ENCODE peak calls at places on chromosomes 1 and 21, in five cellular contexts. T is colonic mucosa, J is cardiac muscle cell, I is heart right ventricle, M is tibial nerve. E is an unnamed sample. For H3K27me3, the result is how much of the 10 kb centered on the place peaks cover.

GRCh38 chr1:23577056-23577985 is 18.0 kb upstream of the ID3 start:
- DNase-seq in T (no peak), J (peak), I (no peak), M (no peak), E (no peak)

GRCh38 chr1:223513309-223513708 is 120.1 kb downstream of the CCDC185 start:
- DNase-seq in T (no peak), J (no peak), I (no peak), M (no peak), E (no peak)

GRCh38 chr1:110436635-110437034 is 14.3 kb upstream of the PROK1 start:
- DNase-seq in T (no peak), J (peak), I (no peak), M (no peak), E (no peak)

GRCh38 chr1:75233302-75233929 is 99.2 kb downstream of the LHX8 start:
- DNase-seq in T (no peak), J (peak), I (no peak), M (no peak), E (no peak)

GRCh38 chr21:22374218-22374969 is 1376.2 kb downstream of the NCAM2 start:
- DNase-seq in T (no peak), J (no peak), I (no peak), M (no peak), E (no peak)

GRCh38 chr1:31588751-31589515 is 12.6 kb downstream of the TINAGL1 start:
- DNase-seq in T (peak), J (peak), I (peak), M (no peak), E (no peak)

GRCh38 chr1:7606096-7606495 is 165.0 kb upstream of the VAMP3 start:
- DNase-seq in T (no peak), J (no peak), I (no peak), M (no peak), E (no peak)

GRCh38 chr21:27277122-27277521 is 310.2 kb upstream of the ADAMTS5 start:
- DNase-seq in T (no peak), J (peak), I (no peak), M (no peak), E (no peak)

GRCh38 chr1:224287714-224288113 is 42.3 kb downstream of the NVL start:
- DNase-seq in T (no peak), J (no peak), I (no peak), M (no peak), E (no peak)

GRCh38 chr1:204968946-204969345 is 74.1 kb upstream of the CNTN2 start:
- DNase-seq in T (no peak), J (no peak), I (no peak), M (no peak), E (no peak)

GRCh38 chr21:45724345-45724961 is 80.9 kb downstream of the PCBP3 start:
- DNase-seq in T (no peak), J (no peak), I (peak), M (no peak), E (no peak)

GRCh38 chr1:212669102-212669501 is 30.5 kb downstream of the BATF3 start:
- DNase-seq in T (no peak), J (peak), I (no peak), M (no peak), E (no peak)

GRCh38 chr1:30452925-30453324 is 270.5 kb downstream of the MATN1 start:
- DNase-seq in T (peak), J (no peak), I (no peak), M (no peak), E (no peak)

GRCh38 chr1:32741417-32742131 is 39.0 kb upstream of the SYNC start:
- DNase-seq in T (peak), J (no peak), I (peak), M (no peak), E (no peak)

GRCh38 chr1:35600593-35600992 is 27.5 kb downstream of the TFAP2E start:
- DNase-seq in T (no peak), J (no peak), I (no peak), M (no peak), E (no peak)

GRCh38 chr1:81920245-81920740 is 119.6 kb downstream of the ADGRL2 start:
- DNase-seq in T (no peak), J (peak), I (peak), M (no peak), E (no peak)

GRCh38 chr1:84603941-84604830 is 29.9 kb upstream of the CTBS start:
- DNase-seq in T (no peak), J (peak), I (peak), M (no peak), E (peak)

GRCh38 chr1:19423130-19423529 is 62.2 kb downstream of the CAPZB start:
- DNase-seq in T (no peak), J (no peak), I (no peak), M (no peak), E (no peak)

GRCh38 chr1:93669369-93669768 is 12.3 kb downstream of the BCAR3 start:
- DNase-seq in T (no peak), J (peak), I (no peak), M (no peak), E (no peak)

GRCh38 chr1:24929876-24930702 is at the start of gene RUNX3:
- DNase-seq in T (peak), J (no peak), I (peak), M (no peak), E (no peak)

GRCh38 chr1:202110977-202111376 is 11.7 kb upstream of the GPR37L1 start:
- DNase-seq in T (no peak), J (no peak), I (no peak), M (no peak), E (no peak)
- H3K27me3 ChIP-seq in T (under half), J (under half), I (under half), M (under half), E (under half)

DNA sequence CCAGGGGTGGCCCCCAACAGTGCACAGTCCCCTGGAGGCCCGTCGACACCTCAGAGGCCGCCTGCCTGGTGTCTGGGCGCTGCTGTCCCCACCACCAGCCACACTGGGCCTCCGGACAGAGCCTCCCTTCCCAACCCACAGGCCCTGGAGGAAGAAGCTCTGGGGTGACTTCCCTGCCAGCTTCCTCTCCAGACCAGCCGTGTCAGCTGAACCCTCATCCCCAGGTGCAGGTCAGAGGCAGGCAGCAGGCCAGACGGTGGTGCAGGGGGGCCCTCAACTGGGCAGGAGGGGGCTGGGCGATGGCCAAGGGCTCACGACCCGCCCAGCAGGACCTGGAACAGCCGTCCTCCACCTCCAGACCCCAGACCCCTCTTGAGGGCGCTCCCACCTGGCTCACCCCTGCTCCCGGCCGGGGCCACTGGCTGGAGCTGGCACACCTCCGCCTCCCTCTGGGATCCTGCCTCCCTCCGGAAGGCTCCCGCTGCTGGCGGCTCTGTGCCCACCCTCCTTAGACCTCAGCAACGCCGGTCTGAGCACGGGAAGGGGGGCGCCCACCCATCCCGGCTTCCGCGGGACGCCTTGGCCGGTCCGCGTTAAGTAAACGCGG is 520 bp downstream of the TNFRSF18 start:
- DNase-seq in T (no peak), J (no peak), I (peak), M (no peak), E (no peak)
- H3K4me3 ChIP-seq in T (peak), J (no peak), I (peak), M (peak), E (peak)

DNA sequence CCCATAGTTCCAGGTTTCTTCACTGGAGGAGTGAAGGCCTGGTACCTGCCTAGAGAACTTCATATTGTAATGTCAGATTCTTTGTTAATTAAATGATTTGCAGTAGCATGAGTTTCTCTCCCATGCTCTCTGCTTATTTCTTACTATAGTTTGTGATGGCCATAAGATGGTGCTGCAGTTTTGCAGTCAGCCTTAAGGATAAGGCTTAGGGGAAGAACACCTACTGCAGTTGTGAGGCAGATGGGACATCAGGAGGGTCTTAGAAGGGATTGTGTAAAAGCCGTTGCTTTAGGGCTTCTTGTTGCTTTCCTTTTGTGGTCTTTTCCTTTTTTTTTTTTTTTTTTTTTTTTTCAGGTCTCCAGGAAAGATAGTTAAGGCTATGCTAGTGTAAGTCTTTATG is 61.8 kb downstream of the MACF1 start:
- DNase-seq in T (no peak), J (peak), I (no peak), M (no peak), E (no peak)
- TF ChIP-seq CTCF in T (no peak), J (peak), I (peak), M (no peak), E (no peak)

DNA sequence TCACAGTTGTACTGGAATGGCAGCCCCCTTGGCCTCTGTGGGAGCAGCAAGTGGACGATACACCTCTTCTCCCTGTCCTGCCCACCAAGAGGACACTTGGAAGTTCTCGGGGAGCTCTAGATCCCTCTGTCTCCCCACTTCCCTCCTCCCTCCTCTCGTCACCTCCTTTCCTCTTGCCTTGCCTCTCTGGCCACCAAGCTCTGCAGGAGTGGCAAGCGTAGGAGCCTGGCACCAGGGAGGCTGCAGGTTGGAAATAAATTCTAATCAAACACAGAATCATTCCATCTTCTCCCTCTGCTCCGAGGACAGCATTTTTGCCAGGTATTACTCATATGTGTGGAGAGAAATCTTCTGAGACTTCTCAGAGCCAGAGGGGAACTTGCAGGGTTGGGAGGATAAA is 20.8 kb downstream of the CAMK2N1 start:
- DNase-seq in T (no peak), J (no peak), I (no peak), M (no peak), E (no peak)
- H3K27me3 ChIP-seq in T (under half), J (half or more), I (under half), M (under half), E (under half)

E was measured in thoracic aorta.